ENCODE peak calls at places on chromosomes 6 and 20, in eight cellular contexts. One of them, this sample, is unnamed.

GRCh38 chr6:150327117-150327774 is 41.6 kb upstream of the IYD start:
- DNase-seq in T47D: no peak
- DNase-seq in NT2/D1: no peak
- DNase-seq in lung: no peak
- DNase-seq in posterior cingulate gyrus: no peak
- DNase-seq in heart left ventricle: peak; percentile 67
- DNase-seq in stimulated activated naive CD8-positive, alpha-beta T cell treated with anti-CD3 and anti-CD28 coated beads, Interleukin-15, Interleukin-2, amounts not matched to agents 100 U/mL and 50 U/mL, for 24 hours: no peak
- DNase-seq in BJ: no peak
- DNase-seq in this sample: no peak

GRCh38 chr6:84072452-84072997 is 39.0 kb downstream of the MRAP2 start:
- DNase-seq in heart left ventricle: no peak
- DNase-seq in stimulated activated naive CD8-positive, alpha-beta T cell treated with anti-CD3 and anti-CD28 coated beads, Interleukin-15, Interleukin-2, amounts not matched to agents 100 U/mL and 50 U/mL, for 24 hours: no peak
- DNase-seq in T47D: no peak
- DNase-seq in NT2/D1: no peak
- DNase-seq in BJ: no peak
- DNase-seq in posterior cingulate gyrus: no peak
- DNase-seq in lung: no peak
- DNase-seq in this sample: no peak

GRCh38 chr20:53677447-53678314 is 84.0 kb upstream of the ZNF217 start:
- DNase-seq in posterior cingulate gyrus: no peak
- DNase-seq in NT2/D1: peak; percentile 25
- DNase-seq in T47D: peak; percentile 67
- DNase-seq in BJ: no peak
- DNase-seq in heart left ventricle: peak; percentile 45
- DNase-seq in stimulated activated naive CD8-positive, alpha-beta T cell treated with anti-CD3 and anti-CD28 coated beads, Interleukin-15, Interleukin-2, amounts not matched to agents 100 U/mL and 50 U/mL, for 24 hours: peak; percentile 60
- DNase-seq in lung: no peak
- DNase-seq in this sample: no peak

GRCh38 chr6:42026540-42026939 is 23.8 kb upstream of the TAF8 start:
- DNase-seq in BJ: no peak
- DNase-seq in T47D: no peak
- DNase-seq in stimulated activated naive CD8-positive, alpha-beta T cell treated with anti-CD3 and anti-CD28 coated beads, Interleukin-15, Interleukin-2, amounts not matched to agents 100 U/mL and 50 U/mL, for 24 hours: no peak
- DNase-seq in posterior cingulate gyrus: no peak
- DNase-seq in lung: no peak
- DNase-seq in heart left ventricle: no peak
- DNase-seq in NT2/D1: no peak
- DNase-seq in this sample: no peak

GRCh38 chr6:28158318-28158717 is 16.6 kb downstream of the ZKSCAN8 start:
- DNase-seq in NT2/D1: no peak
- DNase-seq in T47D: no peak
- DNase-seq in stimulated activated naive CD8-positive, alpha-beta T cell treated with anti-CD3 and anti-CD28 coated beads, Interleukin-15, Interleukin-2, amounts not matched to agents 100 U/mL and 50 U/mL, for 24 hours: no peak
- DNase-seq in lung: no peak
- DNase-seq in heart left ventricle: no peak
- DNase-seq in posterior cingulate gyrus: no peak
- DNase-seq in BJ: no peak
- DNase-seq in this sample: no peak

GRCh38 chr6:119533603-119534279 is 184.2 kb upstream of the MAN1A1 start:
- DNase-seq in posterior cingulate gyrus: no peak
- DNase-seq in T47D: no peak
- DNase-seq in lung: no peak
- DNase-seq in stimulated activated naive CD8-positive, alpha-beta T cell treated with anti-CD3 and anti-CD28 coated beads, Interleukin-15, Interleukin-2, amounts not matched to agents 100 U/mL and 50 U/mL, for 24 hours: no peak
- DNase-seq in NT2/D1: no peak
- DNase-seq in BJ: peak; percentile 47
- DNase-seq in heart left ventricle: no peak
- DNase-seq in this sample: no peak

GRCh38 chr6:128005009-128005408 is 104.2 kb upstream of the THEMIS start:
- DNase-seq in T47D: peak; percentile 16
- DNase-seq in lung: no peak
- DNase-seq in heart left ventricle: no peak
- DNase-seq in posterior cingulate gyrus: no peak
- DNase-seq in stimulated activated naive CD8-positive, alpha-beta T cell treated with anti-CD3 and anti-CD28 coated beads, Interleukin-15, Interleukin-2, amounts not matched to agents 100 U/mL and 50 U/mL, for 24 hours: peak; percentile 28
- DNase-seq in NT2/D1: no peak
- DNase-seq in BJ: no peak
- DNase-seq in this sample: no peak

GRCh38 chr20:63295846-63296245 is 2.9 kb downstream of the COL20A1 start:
- DNase-seq in NT2/D1: no peak
- DNase-seq in posterior cingulate gyrus: no peak
- DNase-seq in T47D: no peak
- DNase-seq in lung: no peak
- DNase-seq in heart left ventricle: peak; percentile 9
- DNase-seq in stimulated activated naive CD8-positive, alpha-beta T cell treated with anti-CD3 and anti-CD28 coated beads, Interleukin-15, Interleukin-2, amounts not matched to agents 100 U/mL and 50 U/mL, for 24 hours: no peak
- DNase-seq in BJ: no peak
- DNase-seq in this sample: no peak

GRCh38 chr6:160513836-160514235 is 150.2 kb downstream of the LPA start:
- DNase-seq in stimulated activated naive CD8-positive, alpha-beta T cell treated with anti-CD3 and anti-CD28 coated beads, Interleukin-15, Interleukin-2, amounts not matched to agents 100 U/mL and 50 U/mL, for 24 hours: no peak
- DNase-seq in lung: no peak
- DNase-seq in BJ: no peak
- DNase-seq in heart left ventricle: no peak
- DNase-seq in posterior cingulate gyrus: no peak
- DNase-seq in T47D: no peak
- DNase-seq in NT2/D1: peak; percentile 11
- DNase-seq in this sample: no peak

GRCh38 chr6:46419576-46420002 is 71.7 kb downstream of the RCAN2 start:
- DNase-seq in stimulated activated naive CD8-positive, alpha-beta T cell treated with anti-CD3 and anti-CD28 coated beads, Interleukin-15, Interleukin-2, amounts not matched to agents 100 U/mL and 50 U/mL, for 24 hours: peak; percentile 39
- DNase-seq in lung: peak; percentile 44
- DNase-seq in NT2/D1: peak; percentile 28
- DNase-seq in posterior cingulate gyrus: peak; percentile 47
- DNase-seq in BJ: no peak
- DNase-seq in T47D: peak; percentile 81
- DNase-seq in heart left ventricle: peak; percentile 41
- DNase-seq in this sample: peak; percentile 20

GRCh38 chr20:49393803-49394202 is 88.7 kb downstream of the KCNB1 start:
- DNase-seq in BJ: no peak
- DNase-seq in NT2/D1: no peak
- DNase-seq in stimulated activated naive CD8-positive, alpha-beta T cell treated with anti-CD3 and anti-CD28 coated beads, Interleukin-15, Interleukin-2, amounts not matched to agents 100 U/mL and 50 U/mL, for 24 hours: no peak
- DNase-seq in posterior cingulate gyrus: no peak
- DNase-seq in heart left ventricle: no peak
- DNase-seq in T47D: no peak
- DNase-seq in lung: no peak
- DNase-seq in this sample: no peak

GRCh38 chr20:51668932-51669331 is 99.3 kb downstream of the ATP9A start:
- DNase-seq in lung: no peak
- DNase-seq in heart left ventricle: no peak
- DNase-seq in T47D: no peak
- DNase-seq in stimulated activated naive CD8-positive, alpha-beta T cell treated with anti-CD3 and anti-CD28 coated beads, Interleukin-15, Interleukin-2, amounts not matched to agents 100 U/mL and 50 U/mL, for 24 hours: no peak
- DNase-seq in BJ: no peak
- DNase-seq in posterior cingulate gyrus: no peak
- DNase-seq in NT2/D1: no peak
- DNase-seq in this sample: no peak

GRCh38 chr6:30100585-30101422 is 12.1 kb downstream of the TRIM31 start:
- DNase-seq in posterior cingulate gyrus: no peak
- DNase-seq in lung: peak; percentile 38
- DNase-seq in heart left ventricle: peak; percentile 35
- DNase-seq in T47D: peak; percentile 88
- DNase-seq in NT2/D1: no peak
- DNase-seq in BJ: no peak
- DNase-seq in stimulated activated naive CD8-positive, alpha-beta T cell treated with anti-CD3 and anti-CD28 coated beads, Interleukin-15, Interleukin-2, amounts not matched to agents 100 U/mL and 50 U/mL, for 24 hours: peak; percentile 33
- DNase-seq in this sample: no peak

GRCh38 chr6:47106721-47107197 is 64.6 kb upstream of the ADGRF1 start:
- DNase-seq in T47D: peak; percentile 73
- DNase-seq in lung: no peak
- DNase-seq in NT2/D1: peak; percentile 57
- DNase-seq in posterior cingulate gyrus: no peak
- DNase-seq in BJ: no peak
- DNase-seq in heart left ventricle: no peak
- DNase-seq in stimulated activated naive CD8-positive, alpha-beta T cell treated with anti-CD3 and anti-CD28 coated beads, Interleukin-15, Interleukin-2, amounts not matched to agents 100 U/mL and 50 U/mL, for 24 hours: no peak
- DNase-seq in this sample: no peak

GRCh38 chr6:4449409-4449808 is 314.0 kb upstream of the ECI2 start:
- DNase-seq in posterior cingulate gyrus: no peak
- DNase-seq in BJ: no peak
- DNase-seq in NT2/D1: no peak
- DNase-seq in stimulated activated naive CD8-positive, alpha-beta T cell treated with anti-CD3 and anti-CD28 coated beads, Interleukin-15, Interleukin-2, amounts not matched to agents 100 U/mL and 50 U/mL, for 24 hours: no peak
- DNase-seq in T47D: no peak
- DNase-seq in lung: no peak
- DNase-seq in heart left ventricle: no peak
- DNase-seq in this sample: no peak

GRCh38 chr20:46398963-46399362 is 7.5 kb downstream of the ELMO2 start:
- DNase-seq in T47D: no peak
- DNase-seq in heart left ventricle: no peak
- DNase-seq in posterior cingulate gyrus: no peak
- DNase-seq in stimulated activated naive CD8-positive, alpha-beta T cell treated with anti-CD3 and anti-CD28 coated beads, Interleukin-15, Interleukin-2, amounts not matched to agents 100 U/mL and 50 U/mL, for 24 hours: no peak
- DNase-seq in lung: no peak
- DNase-seq in NT2/D1: no peak
- DNase-seq in BJ: no peak
- DNase-seq in this sample: no peak